ENCODE peak calls at places on chromosomes 11 and 22, in four cellular contexts. Y is fibroblast of the aortic adventitia, J is tibial nerve, U is NB4. G is an unnamed sample.

GRCh38 chr11:112795896-112796686 is 165.1 kb upstream of the NCAM1 start:
- DNase-seq in Y (no peak), J (no peak), U (no peak), G (no peak)

GRCh38 chr22:49533886-49534285 is 293.8 kb downstream of the BRD1 start:
- DNase-seq in Y (no peak), J (no peak), U (no peak), G (no peak)

GRCh38 chr11:121936781-121937447 is 179.1 kb downstream of the BLID start:
- DNase-seq in Y (peak), J (no peak), U (no peak), G (peak)

GRCh38 chr11:126991596-126991995 is 9.0 kb downstream of the KIRREL3 start:
- DNase-seq in Y (peak), J (no peak), U (no peak), G (no peak)

GRCh38 chr11:14905104-14906033 is 13.3 kb upstream of the CYP2R1 start:
- DNase-seq in Y (peak), J (peak), U (peak), G (peak)

GRCh38 chr11:80182906-80183305 is 742.1 kb upstream of the TENM4 start:
- DNase-seq in Y (no peak), J (no peak), U (no peak), G (peak)

GRCh38 chr11:44758996-44759395 is 32.2 kb downstream of the TSPAN18 start:
- DNase-seq in Y (no peak), J (no peak), U (no peak), G (no peak)

GRCh38 chr11:115207166-115207591 is 297.0 kb downstream of the CADM1 start:
- DNase-seq in Y (no peak), J (no peak), U (no peak), G (no peak)

GRCh38 chr11:68798221-68798813 is 43.4 kb downstream of the CPT1A start:
- DNase-seq in Y (peak), J (no peak), U (peak), G (peak)

GRCh38 chr22:22169923-22170322 is 74.7 kb upstream of the VPREB1 start:
- DNase-seq in Y (no peak), J (no peak), U (no peak), G (no peak)

GRCh38 chr22:49020314-49020713 is 807.4 kb downstream of the BRD1 start:
- DNase-seq in Y (no peak), J (no peak), U (no peak), G (no peak)

GRCh38 chr11:35526370-35526792 is 965 bp upstream of the PAMR1 start:
- DNase-seq in Y (peak), J (no peak), U (peak), G (peak)

GRCh38 chr11:130876100-130876499 is 40.2 kb downstream of the SNX19 start:
- DNase-seq in Y (no peak), J (no peak), U (no peak), G (no peak)

GRCh38 chr11:16373768-16374167 is 17.4 kb upstream of the SOX6 start:
- DNase-seq in Y (no peak), J (no peak), U (no peak), G (no peak)

GRCh38 chr22:47010211-47010610 is 247.8 kb downstream of the TBC1D22A start:
- DNase-seq in Y (no peak), J (no peak), U (no peak), G (no peak)

GRCh38 chr11:117221775-117222517 is 9.9 kb downstream of the PCSK7 start:
- DNase-seq in Y (peak), J (peak), U (no peak), G (peak)

GRCh38 chr11:8959546-8960166 is 4.6 kb downstream of the TMEM9B start:
- DNase-seq in Y (peak), J (no peak), U (peak), G (peak)

GRCh38 chr22:22745225-22746060 is 101.0 kb downstream of the GGTLC2 start:
- DNase-seq in Y (peak), J (no peak), U (peak), G (peak)

GRCh38 chr11:2942447-2942846 is 13.2 kb upstream of the PHLDA2 start:
- DNase-seq in Y (no peak), J (no peak), U (no peak), G (no peak)

GRCh38 chr11:69630009-69630870 is 10.7 kb upstream of the CCND1 start:
- DNase-seq in Y (no peak), J (no peak), U (peak), G (no peak)

GRCh38 chr11:122804161-122804560 is 34.1 kb upstream of the CRTAM start:
- DNase-seq in Y (peak), J (no peak), U (no peak), G (peak)

GRCh38 chr11:117849781-117850414 is 25.4 kb upstream of the FXYD2 start:
- DNase-seq in Y (no peak), J (no peak), U (no peak), G (no peak)

GRCh38 chr11:82786001-82786400 is 52.3 kb upstream of the FAM181B start:
- DNase-seq in Y (no peak), J (no peak), U (no peak), G (no peak)

GRCh38 chr11:1935156-1936071 is 11.7 kb upstream of the MRPL23 start:
- DNase-seq in Y (no peak), J (no peak), U (no peak), G (no peak)

GRCh38 chr22:29479417-29480261 is at the start of gene NEFH:
- DNase-seq in Y (no peak), J (no peak), U (no peak), G (no peak)

GRCh38 chr11:44833869-44834452 is 107.2 kb downstream of the TSPAN18 start:
- DNase-seq in Y (no peak), J (no peak), U (no peak), G (no peak)

GRCh38 chr11:125174057-125174456 is 9.5 kb downstream of the PKNOX2 start:
- DNase-seq in Y (no peak), J (no peak), U (no peak), G (no peak)

GRCh38 chr22:38230108-38230825 is 28.5 kb downstream of the MAFF start:
- DNase-seq in Y (no peak), J (no peak), U (peak), G (peak)

GRCh38 chr11:70033711-70034070 is 44.4 kb upstream of the ANO1 start:
- DNase-seq in Y (no peak), J (no peak), U (no peak), G (no peak)

GRCh38 chr11:61071208-61071681 is 31.0 kb upstream of the CD5 start:
- DNase-seq in Y (no peak), J (no peak), U (peak), G (no peak)

GRCh38 chr11:119990306-119991021 is 147.4 kb downstream of the TRIM29 start:
- DNase-seq in Y (peak), J (no peak), U (no peak), G (peak)

GRCh38 chr11:34749666-34750659 is 129.1 kb downstream of the EHF start:
- DNase-seq in Y (peak), J (peak), U (no peak), G (peak)

GRCh38 chr11:8315463-8315862 is 51.8 kb upstream of the LMO1 start:
- DNase-seq in Y (no peak), J (no peak), U (no peak), G (no peak)

GRCh38 chr11:44726278-44727113 is at the start of gene TSPAN18:
- DNase-seq in Y (no peak), J (no peak), U (peak), G (no peak)

GRCh38 chr22:50189184-50189848 is 3.6 kb downstream of the TRABD start:
- DNase-seq in Y (no peak), J (no peak), U (no peak), G (no peak)

GRCh38 chr11:128195057-128195751 is 392.2 kb downstream of the ETS1 start:
- DNase-seq in Y (no peak), J (no peak), U (peak), G (peak)

GRCh38 chr22:49015459-49015858 is 812.2 kb downstream of the BRD1 start:
- DNase-seq in Y (no peak), J (no peak), U (no peak), G (no peak)

GRCh38 chr22:45565973-45566372 is 63.3 kb downstream of the FBLN1 start:
- DNase-seq in Y (no peak), J (no peak), U (no peak), G (no peak)

GRCh38 chr11:11502303-11502828 is 119.4 kb downstream of the GALNT18 start:
- DNase-seq in Y (no peak), J (no peak), U (no peak), G (no peak)

GRCh38 chr11:67442504-67443398 is 525 bp downstream of the CORO1B start:
- DNase-seq in Y (no peak), J (no peak), U (peak), G (no peak)
- H3K4me3 ChIP-seq in Y (peak), J (peak), U (no peak), G (peak)

DNA sequence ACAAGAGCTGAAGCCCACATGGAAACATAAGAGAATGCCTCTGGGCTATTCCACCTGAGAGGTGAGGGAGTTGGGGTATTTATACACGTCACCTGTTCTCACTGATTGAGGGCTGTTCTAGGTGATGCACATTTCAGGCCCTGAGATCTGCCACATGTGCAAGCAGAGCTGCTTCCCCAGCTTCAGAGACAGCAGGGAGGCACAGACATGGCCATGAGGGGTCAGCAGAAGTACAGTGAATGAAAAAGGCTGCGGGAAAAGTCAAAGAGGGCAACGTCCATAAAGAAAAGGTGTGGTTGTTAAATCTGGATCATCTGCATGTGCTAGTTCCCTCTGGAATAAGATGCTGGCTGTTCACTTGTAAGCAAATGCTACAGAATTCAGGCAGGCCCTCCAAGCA is 75.4 kb downstream of the GAB4 start:
- DNase-seq in Y (no peak), J (no peak), U (peak), G (no peak)
- TF ChIP-seq CTCF in Y (no peak), J (no peak), U (no peak), G (peak)

GRCh38 chr11:47257178-47257517 is 648 bp upstream of the NR1H3 start:
- DNase-seq in Y (no peak), J (no peak), U (no peak), G (no peak)

GRCh38 chr11:47260366-47260765 is 2.6 kb downstream of the NR1H3 start:
- DNase-seq in Y (no peak), J (no peak), U (no peak), G (no peak)

GRCh38 chr11:47257518-47258316 is at the start of gene NR1H3:
- DNase-seq in Y (peak), J (peak), U (peak), G (peak)

GRCh38 chr11:47259178-47259977 is 1.6 kb downstream of the NR1H3 start:
- DNase-seq in Y (peak), J (no peak), U (peak), G (peak)

DNA sequence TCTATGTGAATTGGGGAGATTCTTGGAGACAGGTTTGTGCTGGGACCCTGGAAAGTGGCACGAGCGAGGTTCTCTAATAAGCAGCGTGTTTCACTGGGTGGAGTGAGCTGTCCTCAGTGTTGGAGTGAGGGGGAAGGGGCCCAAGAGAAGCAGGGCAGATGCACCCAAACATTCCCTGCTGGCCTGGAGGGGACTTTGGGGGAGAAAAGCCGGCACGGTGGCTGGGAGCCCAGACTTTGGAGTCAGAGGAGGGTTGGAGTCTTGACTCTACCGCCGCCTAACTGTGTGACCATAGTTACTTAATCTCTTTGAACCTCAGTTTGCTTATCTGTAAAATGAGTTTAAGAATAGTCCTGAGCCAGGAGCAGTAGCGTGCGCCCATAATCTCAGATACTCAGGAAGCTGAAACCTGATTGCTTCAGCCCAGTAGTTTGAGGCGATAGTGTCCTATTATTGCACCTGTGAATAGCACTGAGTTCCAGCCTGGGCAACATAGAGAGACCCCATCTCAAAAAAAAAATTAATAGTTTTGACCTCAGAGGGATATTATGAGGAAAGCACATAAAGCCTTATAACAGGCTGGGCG is 614 bp downstream of the NR1H3 start:
- DNase-seq in Y (no peak), J (no peak), U (no peak), G (no peak)
- H3K4me3 ChIP-seq in Y (peak), J (peak), U (peak), G (peak)

DNA sequence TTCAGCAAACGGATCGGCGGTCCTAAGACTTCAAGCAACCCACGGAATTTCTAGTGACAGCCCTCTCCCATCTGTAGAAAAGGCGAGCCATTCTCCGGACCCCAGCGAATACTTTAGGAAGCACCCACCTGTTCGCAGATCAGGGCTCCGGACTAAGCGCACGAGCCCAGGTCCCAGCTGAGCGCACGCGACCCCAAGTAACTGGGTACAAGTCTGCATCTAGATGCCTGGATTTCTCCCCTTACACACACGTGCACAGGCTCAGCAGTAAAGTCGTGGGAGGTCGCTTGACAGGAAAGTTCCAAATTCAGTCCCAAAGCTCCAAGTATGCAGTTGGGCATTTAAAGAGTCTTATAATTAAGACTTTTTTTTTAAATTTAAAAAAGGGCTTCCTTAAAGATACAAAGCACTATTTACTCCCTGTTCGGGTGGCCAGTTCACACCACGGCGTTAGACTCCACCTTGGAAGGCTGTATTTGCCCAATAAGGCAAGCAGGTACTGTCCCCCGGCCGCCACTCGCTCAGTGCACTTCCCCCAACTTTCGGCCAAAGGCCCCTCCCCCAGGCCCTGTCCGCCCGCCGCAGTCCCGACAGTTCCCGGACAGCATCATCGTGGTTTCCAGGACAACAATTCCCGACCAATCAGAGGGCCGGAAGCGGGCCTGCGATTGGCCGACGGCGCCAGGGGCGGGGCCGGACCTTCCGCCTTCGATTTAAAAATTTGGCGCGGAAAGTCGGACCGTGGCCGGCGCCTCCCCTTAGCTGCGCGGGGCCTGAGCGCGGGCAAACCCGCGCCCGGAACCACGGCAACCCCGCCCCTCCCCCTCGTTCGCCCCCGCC is at the start of gene E2F8:
- DNase-seq in Y (peak), J (peak), U (peak), G (peak)
- TF ChIP-seq CTCF in Y (no peak), J (no peak), U (no peak), G (no peak)

DNA sequence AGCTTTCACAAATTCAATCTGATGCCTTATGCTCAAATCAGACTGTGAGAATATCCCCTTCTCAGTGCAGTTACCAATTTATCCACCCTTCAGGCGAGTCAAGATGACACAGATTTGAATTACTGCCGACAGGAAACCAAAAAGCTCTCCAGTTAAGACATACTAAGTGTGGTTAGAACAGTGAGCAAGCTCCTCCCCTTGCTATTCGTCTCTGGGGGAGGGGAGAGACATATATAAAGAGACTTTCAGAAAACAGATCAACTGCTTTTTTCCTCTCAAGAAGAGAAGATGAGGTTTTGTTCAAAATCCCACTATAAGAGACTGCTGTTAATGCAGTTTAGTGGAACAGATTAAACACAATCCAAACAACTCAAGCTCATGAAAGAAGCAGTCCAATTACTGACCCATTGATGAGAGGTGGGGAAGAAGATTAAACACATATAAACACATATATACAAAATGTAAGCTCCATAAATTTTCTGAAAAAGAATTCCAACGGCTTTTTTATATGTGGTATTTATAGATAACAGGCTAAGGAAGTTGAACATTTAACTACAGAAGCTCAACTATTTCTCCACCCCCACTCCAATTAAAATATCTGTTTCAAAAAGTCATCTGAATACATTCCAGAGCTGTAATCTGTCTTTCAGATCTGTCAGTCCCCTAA is 102.7 kb downstream of the MRTFA start:
- DNase-seq in Y (peak), J (no peak), U (peak), G (peak)
- H3K4me3 ChIP-seq in Y (no peak), J (no peak), U (no peak), G (peak)

DNA sequence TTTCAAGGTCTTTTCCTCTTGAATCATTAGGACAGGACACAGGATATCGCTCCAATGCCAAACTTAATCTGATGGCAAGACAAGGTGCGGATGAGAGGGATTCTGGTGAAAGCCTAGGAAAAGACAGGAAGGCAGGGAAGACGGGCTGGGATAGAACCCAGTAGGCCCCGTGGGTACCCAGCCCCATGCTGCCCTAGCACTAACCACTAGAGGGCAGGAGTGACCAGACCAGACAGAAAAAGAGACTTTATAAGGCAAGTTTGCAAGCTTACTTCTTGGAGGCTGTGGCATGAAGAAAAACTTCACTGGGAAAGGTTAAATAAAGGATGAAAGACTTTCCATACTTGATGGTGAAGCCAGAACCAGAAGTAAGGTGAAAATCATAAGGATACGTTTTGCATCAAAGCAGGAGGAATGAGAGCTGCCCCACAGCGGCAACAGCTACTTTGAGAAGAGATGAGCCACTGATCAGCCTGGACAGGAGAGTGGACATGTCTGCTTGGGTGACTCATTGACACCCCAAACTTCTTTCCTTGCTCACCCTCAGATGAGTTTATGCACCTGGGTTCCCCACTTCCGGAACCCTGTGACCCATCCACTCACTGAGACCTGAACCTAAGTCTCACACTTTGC is 39.8 kb downstream of the SYN3 start:
- DNase-seq in Y (peak), J (peak), U (peak), G (peak)
- TF ChIP-seq CTCF in Y (peak), J (peak), U (peak), G (peak)